ENCODE peak calls at places on chromosomes 12 and 14, in eight cellular contexts. Q, L, E, Z, W, Y, P and R are unnamed samples.

GRCh38 chr12:111451649-111452129 is 46.0 kb downstream of the SH2B3 start:
- DNase-seq in Q (peak; percentile 68), L (peak; percentile 37), E (peak; percentile 24), Z (no peak), W (peak; percentile 68), Y (peak; percentile 71), P (peak; percentile 26), R (peak; percentile 77)

GRCh38 chr12:62834971-62835547 is 99.9 kb downstream of the PPM1H start:
- DNase-seq in Q (no peak), L (peak; percentile 69), E (peak; percentile 24), Z (peak; percentile 61), W (no peak), Y (peak; percentile 56), P (peak; percentile 20), R (no peak)

GRCh38 chr12:49263400-49263763 is 1.5 kb upstream of the TUBA1C start:
- DNase-seq in Q (no peak), L (no peak), E (no peak), Z (no peak), W (peak; percentile 13), Y (no peak), P (no peak), R (no peak)

GRCh38 chr14:103543140-103543539 is 14.1 kb downstream of the TRMT61A start:
- DNase-seq in Q (no peak), L (no peak), E (no peak), Z (no peak), W (no peak), Y (no peak), P (no peak), R (peak; percentile 45)

GRCh38 chr14:99687284-99688209 is 3.4 kb downstream of the CYP46A1 start:
- DNase-seq in Q (peak; percentile 67), L (no peak), E (peak; percentile 15), Z (no peak), W (no peak), Y (no peak), P (no peak), R (peak; percentile 83)

GRCh38 chr14:72558721-72559120 is 335.2 kb downstream of the DPF3 start:
- DNase-seq in Q (no peak), L (peak; percentile 97), E (no peak), Z (peak; percentile 96), W (peak; percentile 28), Y (no peak), P (peak; percentile 88), R (peak; percentile 97)

GRCh38 chr12:123801573-123802178 is 39.6 kb downstream of the DNAH10 start:
- DNase-seq in Q (peak; percentile 28), L (peak; percentile 15), E (peak; percentile 26), Z (peak; percentile 5), W (peak; percentile 7), Y (peak; percentile 27), P (peak; percentile 12), R (peak; percentile 87)

GRCh38 chr14:51564460-51564859 is 87.2 kb upstream of the FRMD6 start:
- DNase-seq in Q (no peak), L (no peak), E (no peak), Z (no peak), W (no peak), Y (no peak), P (no peak), R (no peak)

GRCh38 chr12:65609359-65609771 is 214.9 kb upstream of the HMGA2 start:
- DNase-seq in Q (no peak), L (peak; percentile 85), E (peak; percentile 48), Z (peak; percentile 84), W (peak; percentile 79), Y (peak; percentile 48), P (peak; percentile 64), R (peak; percentile 85)

GRCh38 chr12:91667698-91668097 is 477.9 kb downstream of the BTG1 start:
- DNase-seq in Q (no peak), L (no peak), E (no peak), Z (no peak), W (no peak), Y (no peak), P (no peak), R (no peak)

GRCh38 chr14:92542766-92543554 is 29.4 kb downstream of the RIN3 start:
- DNase-seq in Q (no peak), L (no peak), E (no peak), Z (no peak), W (no peak), Y (no peak), P (no peak), R (no peak)
- H3K36me3 ChIP-seq in Q (no peaks in the 10 kb centered on the region), L (no peaks in the 10 kb centered on the region), E (no peaks in the 10 kb centered on the region), Z (no peaks in the 10 kb centered on the region), W (no peaks in the 10 kb centered on the region), Y (peaks cover 3% of the 10 kb centered on the region), P (no peaks in the 10 kb centered on the region), R (no peaks in the 10 kb centered on the region)

DNA sequence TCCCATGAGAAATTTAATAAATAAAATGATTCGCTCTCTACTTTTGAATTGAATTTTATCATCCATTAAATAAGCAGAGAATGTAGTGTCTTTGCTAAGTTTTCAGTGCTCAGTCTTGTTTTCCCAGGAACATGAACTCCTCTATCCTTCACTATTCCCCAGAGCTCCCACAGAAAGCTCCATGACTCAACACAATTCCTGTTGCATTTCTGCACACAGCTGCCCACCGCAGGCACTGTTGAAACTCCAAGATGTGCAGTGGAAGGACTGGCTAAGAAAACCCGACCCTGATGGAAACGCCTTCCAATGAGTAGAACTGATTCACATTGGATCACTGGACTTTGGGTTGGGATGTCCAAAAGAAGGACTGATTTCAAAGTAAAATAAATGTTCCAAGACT is 202.4 kb upstream of the AMIGO2 start:
- DNase-seq in Q (no peak), L (peak; percentile 90), E (no peak), Z (peak; percentile 87), W (no peak), Y (peak; percentile 75), P (no peak), R (peak; percentile 93)
- H3K4me3 ChIP-seq in Q (no peak overlapping the region), L (no peak overlapping the region), E (no peak overlapping the region), Z (no peak overlapping the region), W (no peak overlapping the region), Y (no peak overlapping the region), P (no peak overlapping the region), R (no peak overlapping the region)

GRCh38 chr14:101516401-101516800 is 44.9 kb upstream of the DIO3 start:
- DNase-seq in Q (no peak), L (no peak), E (no peak), Z (no peak), W (no peak), Y (no peak), P (no peak), R (no peak)

GRCh38 chr14:101519090-101519489 is 42.2 kb upstream of the DIO3 start:
- DNase-seq in Q (no peak), L (no peak), E (no peak), Z (no peak), W (no peak), Y (no peak), P (no peak), R (no peak)

GRCh38 chr14:101520621-101521305 is 40.5 kb upstream of the DIO3 start:
- DNase-seq in Q (no peak), L (peak; percentile 27), E (no peak), Z (peak; percentile 19), W (no peak), Y (no peak), P (no peak), R (no peak)

GRCh38 chr14:101521306-101521935 is 39.9 kb upstream of the DIO3 start:
- DNase-seq in Q (no peak), L (peak; percentile 11), E (no peak), Z (no peak), W (no peak), Y (no peak), P (no peak), R (no peak)

GRCh38 chr14:101518611-101519048 is 42.7 kb upstream of the DIO3 start:
- DNase-seq in Q (no peak), L (no peak), E (no peak), Z (no peak), W (no peak), Y (no peak), P (no peak), R (no peak)
- H3K4me2 ChIP-seq in Q (no peak overlapping the region), L (no peak overlapping the region), E (no peak overlapping the region), Z (no peak overlapping the region), W (no peak overlapping the region), Y (no peak overlapping the region), P (no peak overlapping the region), R (no peak overlapping the region)

GRCh38 chr12:109961612-109962011 is 34.6 kb downstream of the GIT2 start:
- DNase-seq in Q (no peak), L (peak; percentile 55), E (no peak), Z (peak; percentile 40), W (no peak), Y (no peak), P (no peak), R (peak; percentile 32)

GRCh38 chr12:109963743-109964429 is 32.3 kb downstream of the GIT2 start:
- DNase-seq in Q (no peak), L (peak; percentile 84), E (no peak), Z (peak; percentile 77), W (peak; percentile 79), Y (peak; percentile 55), P (no peak), R (peak; percentile 42)

GRCh38 chr12:109963330-109963729 is 32.8 kb downstream of the GIT2 start:
- DNase-seq in Q (no peak), L (no peak), E (no peak), Z (no peak), W (no peak), Y (no peak), P (no peak), R (no peak)

GRCh38 chr12:109961201-109961600 is 35.0 kb downstream of the GIT2 start:
- DNase-seq in Q (no peak), L (peak; percentile 86), E (no peak), Z (peak; percentile 82), W (no peak), Y (no peak), P (no peak), R (peak; percentile 53)

GRCh38 chr12:109962388-109962787 is 33.8 kb downstream of the GIT2 start:
- DNase-seq in Q (no peak), L (no peak), E (no peak), Z (no peak), W (no peak), Y (no peak), P (no peak), R (peak; percentile 15)
- H3K36me3 ChIP-seq in Q (peaks cover 96% of the 10 kb centered on the region), L (peaks cover 5% of the 10 kb centered on the region), E (peaks cover 5% of the 10 kb centered on the region), Z (peaks cover 30% of the 10 kb centered on the region), W (peaks cover 13% of the 10 kb centered on the region), Y (peaks cover 28% of the 10 kb centered on the region), P (peaks cover 2% of the 10 kb centered on the region), R (peaks cover 49% of the 10 kb centered on the region)

GRCh38 chr14:34853041-34853440 is 22.1 kb downstream of the BAZ1A start:
- DNase-seq in Q (no peak), L (no peak), E (no peak), Z (no peak), W (peak; percentile 39), Y (no peak), P (no peak), R (no peak)

GRCh38 chr14:34858765-34859164 is 16.4 kb downstream of the BAZ1A start:
- DNase-seq in Q (no peak), L (no peak), E (no peak), Z (no peak), W (no peak), Y (no peak), P (no peak), R (no peak)

GRCh38 chr14:34863844-34864243 is 11.3 kb downstream of the BAZ1A start:
- DNase-seq in Q (no peak), L (no peak), E (no peak), Z (no peak), W (no peak), Y (no peak), P (no peak), R (no peak)

GRCh38 chr14:34857689-34858449 is 17.3 kb downstream of the BAZ1A start:
- DNase-seq in Q (no peak), L (no peak), E (no peak), Z (no peak), W (no peak), Y (no peak), P (no peak), R (no peak)
- H3K4me3 ChIP-seq in Q (no peak overlapping the region), L (no peak overlapping the region), E (no peak overlapping the region), Z (no peak overlapping the region), W (no peak overlapping the region), Y (no peak overlapping the region), P (no peak overlapping the region), R (no peak overlapping the region)

GRCh38 chr12:94062796-94063635 is 85.4 kb upstream of the PLXNC1 start:
- DNase-seq in Q (no peak), L (no peak), E (no peak), Z (no peak), W (no peak), Y (no peak), P (no peak), R (no peak)
- H3K4me2 ChIP-seq in Q (no peak overlapping the region), L (no peak overlapping the region), E (no peak overlapping the region), Z (no peak overlapping the region), W (no peak overlapping the region), Y (no peak overlapping the region), P (no peak overlapping the region), R (no peak overlapping the region)